ENCODE peak calls at places on chromosomes 16 and 17, in eight cellular contexts. M, L, U, J, C, E, S and I are unnamed samples.
A peak's percentile ranks its signal among the peaks of the same experiment; 100 is the strongest.

GRCh38 chr16:54926166-54926838 is 4.4 kb upstream of the IRX5 start:
- DNase-seq in M (peak; percentile 65), L (no peak), U (no peak), J (no peak), C (peak; percentile 64), E (no peak), S (no peak), I (no peak)

GRCh38 chr16:89749637-89750036 is 28.3 kb downstream of the ZNF276 start:
- DNase-seq in M (no peak), L (peak; percentile 42), U (peak; percentile 85), J (no peak), C (no peak), E (no peak), S (no peak), I (no peak)

GRCh38 chr17:77327566-77328463 is 187.0 kb downstream of the SEC14L1 start:
- DNase-seq in M (no peak), L (no peak), U (peak; percentile 64), J (no peak), C (no peak), E (no peak), S (no peak), I (no peak)

GRCh38 chr16:57592591-57593003 is 35.8 kb upstream of the ADGRG1 start:
- DNase-seq in M (no peak), L (peak; percentile 35), U (peak; percentile 89), J (no peak), C (no peak), E (no peak), S (no peak), I (no peak)

GRCh38 chr17:81711814-81712467 is at the start of gene SLC25A10:
- DNase-seq in M (peak; percentile 51), L (peak; percentile 95), U (peak; percentile 92), J (no peak), C (peak; percentile 52), E (no peak), S (peak; percentile 71), I (peak; percentile 64)

GRCh38 chr16:61128545-61129323 is 907.5 kb downstream of the CDH8 start:
- DNase-seq in M (no peak), L (no peak), U (peak; percentile 62), J (no peak), C (no peak), E (no peak), S (no peak), I (no peak)

GRCh38 chr17:1779571-1780074 is 17.8 kb downstream of the SERPINF1 start:
- DNase-seq in M (peak; percentile 98), L (peak; percentile 66), U (no peak), J (no peak), C (peak; percentile 95), E (peak; percentile 90), S (peak; percentile 92), I (no peak)

GRCh38 chr17:58326609-58327341 is 1.8 kb downstream of the TSPOAP1 start:
- DNase-seq in M (no peak), L (no peak), U (peak; percentile 74), J (no peak), C (no peak), E (no peak), S (no peak), I (no peak)

GRCh38 chr17:58785097-58785496 is 29.4 kb downstream of the PPM1E start:
- DNase-seq in M (no peak), L (no peak), U (no peak), J (no peak), C (no peak), E (no peak), S (no peak), I (no peak)

GRCh38 chr17:75604034-75604695 is 16.6 kb downstream of the MYO15B start:
- DNase-seq in M (peak; percentile 7), L (no peak), U (no peak), J (no peak), C (peak; percentile 9), E (no peak), S (no peak), I (no peak)

GRCh38 chr17:17062866-17063265 is 20.6 kb downstream of the MPRIP start:
- DNase-seq in M (no peak), L (peak; percentile 21), U (peak; percentile 70), J (no peak), C (no peak), E (no peak), S (no peak), I (no peak)

GRCh38 chr17:17061516-17061915 is 19.3 kb downstream of the MPRIP start:
- DNase-seq in M (no peak), L (no peak), U (peak; percentile 18), J (no peak), C (no peak), E (no peak), S (no peak), I (no peak)

GRCh38 chr17:17063546-17064122 is 21.4 kb downstream of the MPRIP start:
- DNase-seq in M (no peak), L (peak; percentile 62), U (peak; percentile 72), J (no peak), C (peak; percentile 44), E (no peak), S (no peak), I (no peak)

GRCh38 chr17:17060930-17061329 is 18.7 kb downstream of the MPRIP start:
- DNase-seq in M (no peak), L (no peak), U (peak; percentile 28), J (no peak), C (no peak), E (no peak), S (no peak), I (no peak)

DNA sequence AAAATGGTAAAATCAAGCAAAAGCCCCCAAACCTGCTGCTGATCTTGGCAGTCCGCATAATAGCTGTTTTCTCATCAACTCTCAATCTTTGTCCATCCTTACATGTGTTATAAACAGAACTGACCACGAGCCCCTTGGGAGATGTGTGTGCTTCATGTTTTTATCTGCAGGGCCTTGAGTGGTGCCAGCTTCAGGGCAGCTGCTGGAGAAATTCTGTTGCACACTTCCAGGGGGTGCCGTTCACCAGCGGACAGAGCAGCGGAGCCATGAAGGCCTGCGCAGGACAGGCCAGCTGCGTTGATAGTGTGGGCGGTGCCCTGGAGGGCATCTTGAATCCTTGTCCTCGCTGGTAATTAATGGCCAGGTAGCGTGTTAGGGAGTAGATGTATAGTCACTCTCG is 20.1 kb downstream of the MPRIP start:
- DNase-seq in M (peak; percentile 44), L (no peak), U (peak; percentile 56), J (no peak), C (peak; percentile 41), E (no peak), S (no peak), I (no peak)
- TF ChIP-seq CTCF in M (no peak), L (no peak), U (no peak), J (no peak), C (no peak), E (no peak), S (no peak), I (no peak)

GRCh38 chr16:28981517-28981916 is 3.3 kb upstream of the LAT start:
- DNase-seq in M (no peak), L (no peak), U (no peak), J (no peak), C (no peak), E (no peak), S (no peak), I (no peak)
- TF ChIP-seq CTCF in M (peak; percentile 78), L (peak; percentile 45), U (peak; percentile 29), J (peak; percentile 39), C (peak; percentile 50), E (peak; percentile 66), S (no peak), I (peak; percentile 52)

DNA sequence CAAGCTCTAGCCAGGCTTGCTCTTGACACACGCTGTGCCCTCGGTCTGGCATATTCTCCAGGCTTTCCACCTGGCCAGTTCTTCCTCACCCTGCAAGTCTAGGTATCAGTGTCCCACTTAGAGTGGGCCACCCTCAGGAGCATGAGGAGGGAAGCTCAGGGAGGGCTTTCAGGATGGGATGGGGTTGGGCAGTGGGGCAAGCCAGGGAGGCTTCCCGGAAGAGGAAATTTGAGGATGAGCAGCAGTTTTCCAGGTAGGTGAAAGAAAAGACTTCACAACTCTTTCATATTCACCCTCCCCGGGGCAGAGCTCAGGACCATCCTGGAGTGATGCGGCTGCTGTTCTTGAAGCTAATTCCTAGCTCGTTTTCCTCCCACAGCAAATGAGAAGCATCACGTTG is 14.5 kb upstream of the LDHD start:
- DNase-seq in M (no peak), L (no peak), U (no peak), J (no peak), C (no peak), E (no peak), S (no peak), I (no peak)
- TF ChIP-seq CTCF in M (no peak), L (no peak), U (no peak), J (no peak), C (no peak), E (no peak), S (no peak), I (no peak)

GRCh38 chr16:47019563-47019962 is 46.1 kb upstream of the DNAJA2 start:
- DNase-seq in M (no peak), L (no peak), U (no peak), J (no peak), C (no peak), E (no peak), S (no peak), I (no peak)
- TF ChIP-seq CTCF in M (peak; percentile 30), L (no peak), U (no peak), J (no peak), C (peak; percentile 13), E (peak; percentile 32), S (no peak), I (no peak)

GRCh38 chr16:18983565-18984424 is at the start of gene TMC7:
- DNase-seq in M (peak; percentile 81), L (peak; percentile 81), U (peak; percentile 76), J (no peak), C (peak; percentile 77), E (peak; percentile 50), S (peak; percentile 42), I (peak; percentile 93)
- TF ChIP-seq CTCF in M (peak; percentile 83), L (peak; percentile 58), U (peak; percentile 45), J (peak; percentile 59), C (peak; percentile 82), E (peak; percentile 78), S (no peak), I (peak; percentile 92)

GRCh38 chr16:85447657-85448313 is 165.3 kb upstream of the GSE1 start:
- DNase-seq in M (no peak), L (no peak), U (no peak), J (no peak), C (no peak), E (no peak), S (no peak), I (no peak)

GRCh38 chr16:85448557-85449194 is 164.4 kb upstream of the GSE1 start:
- DNase-seq in M (no peak), L (peak; percentile 85), U (peak; percentile 89), J (no peak), C (no peak), E (no peak), S (no peak), I (peak; percentile 80)

GRCh38 chr16:85445779-85446222 is 167.3 kb upstream of the GSE1 start:
- DNase-seq in M (peak; percentile 25), L (peak; percentile 51), U (no peak), J (no peak), C (no peak), E (no peak), S (no peak), I (no peak)

GRCh38 chr16:85444879-85445778 is 168.0 kb upstream of the GSE1 start:
- DNase-seq in M (no peak), L (peak; percentile 38), U (no peak), J (no peak), C (no peak), E (no peak), S (no peak), I (no peak)

GRCh38 chr16:85446846-85447656 is 166.1 kb upstream of the GSE1 start:
- DNase-seq in M (no peak), L (peak; percentile 63), U (peak; percentile 85), J (no peak), C (no peak), E (no peak), S (no peak), I (no peak)
- TF ChIP-seq CTCF in M (no peak), L (no peak), U (no peak), J (no peak), C (no peak), E (no peak), S (no peak), I (no peak)

GRCh38 chr17:56678249-56679144 is 85.0 kb downstream of the NOG start:
- DNase-seq in M (no peak), L (no peak), U (no peak), J (no peak), C (no peak), E (no peak), S (no peak), I (no peak)
- TF ChIP-seq CTCF in M (no peak), L (no peak), U (no peak), J (no peak), C (no peak), E (no peak), S (no peak), I (no peak)